ENCODE peak calls at places on chromosomes 3 and 15, in six cellular contexts. G is GM23338, X is NCI-H460, A is psoas muscle, Z is foreskin melanocyte, F is midbrain. S is an unnamed sample.

GRCh38 chr3:133283958-133284807 is 115.7 kb upstream of the BFSP2 start:
- DNase-seq in G (peak), X (no peak), A (no peak), Z (peak), F (no peak), S (no peak)

GRCh38 chr15:58404020-58404419 is 27.8 kb upstream of the LIPC start:
- DNase-seq in G (no peak), X (no peak), A (no peak), Z (no peak), F (no peak), S (no peak)

GRCh38 chr15:65834603-65835282 is 34.5 kb upstream of the RAB11A start:
- DNase-seq in G (no peak), X (no peak), A (no peak), Z (no peak), F (no peak), S (no peak)

GRCh38 chr3:62277986-62278385 is 95.4 kb downstream of the FEZF2 start:
- DNase-seq in G (no peak), X (no peak), A (no peak), Z (no peak), F (no peak), S (no peak)

GRCh38 chr3:8567784-8568575 is 66.4 kb downstream of the LMCD1 start:
- DNase-seq in G (no peak), X (no peak), A (no peak), Z (no peak), F (no peak), S (no peak)

GRCh38 chr15:65132841-65133549 is 613 bp downstream of the PDCD7 start:
- DNase-seq in G (peak), X (no peak), A (peak), Z (peak), F (no peak), S (peak)

GRCh38 chr3:197736491-197737318 is at the start of gene RUBCN:
- DNase-seq in G (peak), X (peak), A (peak), Z (peak), F (peak), S (peak)

GRCh38 chr3:129942296-129942695 is 32.2 kb upstream of the TRH start:
- DNase-seq in G (peak), X (peak), A (peak), Z (peak), F (peak), S (no peak)

GRCh38 chr3:170038434-170039110 is 777 bp downstream of the GPR160 start:
- DNase-seq in G (peak), X (no peak), A (no peak), Z (no peak), F (no peak), S (peak)

GRCh38 chr15:57580866-57581265 is 10.8 kb upstream of the MYZAP start:
- DNase-seq in G (peak), X (no peak), A (no peak), Z (no peak), F (no peak), S (no peak)

GRCh38 chr15:63600001-63600645 is 2.9 kb downstream of the FBXL22 start:
- DNase-seq in G (peak), X (peak), A (no peak), Z (no peak), F (peak), S (no peak)

GRCh38 chr15:74428442-74428787 is 5.3 kb downstream of the SEMA7A start:
- DNase-seq in G (no peak), X (no peak), A (no peak), Z (no peak), F (peak), S (no peak)

GRCh38 chr3:42161050-42161935 is 70.1 kb downstream of the TRAK1 start:
- DNase-seq in G (peak), X (no peak), A (no peak), Z (no peak), F (no peak), S (no peak)

GRCh38 chr3:160210799-160211221 is 14.4 kb upstream of the C3orf80 start:
- DNase-seq in G (peak), X (peak), A (no peak), Z (peak), F (no peak), S (no peak)

GRCh38 chr3:178551916-178552321 is 15.7 kb downstream of the KCNMB2 start:
- DNase-seq in G (no peak), X (no peak), A (no peak), Z (no peak), F (no peak), S (no peak)

GRCh38 chr3:38314112-38314766 is 32.1 kb downstream of the SLC22A14 start:
- DNase-seq in G (peak), X (no peak), A (no peak), Z (no peak), F (no peak), S (no peak)

GRCh38 chr3:195693428-195694216 is 27.2 kb upstream of the MUC20 start:
- DNase-seq in G (no peak), X (no peak), A (no peak), Z (no peak), F (no peak), S (peak)

GRCh38 chr3:158167737-158168469 is 58.0 kb downstream of the RSRC1 start:
- DNase-seq in G (no peak), X (peak), A (no peak), Z (peak), F (no peak), S (no peak)

GRCh38 chr3:188176884-188177283 is 22.9 kb downstream of the LPP start:
- DNase-seq in G (no peak), X (no peak), A (no peak), Z (no peak), F (no peak), S (no peak)

S was measured in posterior vena cava.